ENCODE peak calls at places on chromosomes 11 and 22, in eight cellular contexts. A is CD8-positive, alpha-beta memory T cell; T is GM04503; V is fibroblast of lung; F is EL; I is EH; B is sigmoid colon; K is endothelial cell. D is an unnamed sample.

GRCh38 chr22:37609240-37610152 is 862 bp downstream of the GGA1 start:
- DNase-seq in A (no peak), T (no peak), V (no peak), F (peak), I (peak), B (no peak), K (no peak), D (peak)

GRCh38 chr11:64000026-64000739 is 13.9 kb downstream of the OTUB1 start:
- DNase-seq in A (peak), T (no peak), V (peak), F (peak), I (peak), B (peak), K (peak), D (peak)

GRCh38 chr22:46756097-46756496 is 6.4 kb upstream of the TBC1D22A start:
- DNase-seq in A (no peak), T (no peak), V (no peak), F (no peak), I (no peak), B (no peak), K (no peak), D (no peak)

GRCh38 chr11:102473543-102473942 is 21.0 kb upstream of the TMEM123 start:
- DNase-seq in A (no peak), T (no peak), V (no peak), F (no peak), I (no peak), B (no peak), K (no peak), D (no peak)

GRCh38 chr11:102267602-102268001 is 49.7 kb upstream of the BIRC3 start:
- DNase-seq in A (no peak), T (peak), V (peak), F (peak), I (peak), B (no peak), K (no peak), D (peak)

GRCh38 chr22:49093192-49093880 is 734.3 kb downstream of the BRD1 start:
- DNase-seq in A (no peak), T (no peak), V (no peak), F (no peak), I (no peak), B (no peak), K (no peak), D (no peak)

GRCh38 chr11:21921151-21921550 is 271.7 kb upstream of the ANO5 start:
- DNase-seq in A (no peak), T (no peak), V (no peak), F (no peak), I (no peak), B (no peak), K (no peak), D (no peak)

GRCh38 chr11:120655589-120655988 is 144.0 kb downstream of the GRIK4 start:
- DNase-seq in A (no peak), T (no peak), V (no peak), F (no peak), I (no peak), B (no peak), K (no peak), D (no peak)

GRCh38 chr22:29435236-29435635 is 3.1 kb upstream of the RFPL1 start:
- DNase-seq in A (no peak), T (no peak), V (no peak), F (no peak), I (no peak), B (no peak), K (no peak), D (no peak)

GRCh38 chr11:7904910-7905309 is 26.2 kb downstream of the OR10A6 start:
- DNase-seq in A (no peak), T (no peak), V (peak), F (peak), I (peak), B (no peak), K (no peak), D (peak)

GRCh38 chr11:65861533-65862183 is 1.4 kb downstream of the MUS81 start:
- DNase-seq in A (no peak), T (no peak), V (no peak), F (peak), I (no peak), B (peak), K (peak), D (no peak)

GRCh38 chr11:1222491-1223345 is at the start of gene MUC5B:
- DNase-seq in A (no peak), T (no peak), V (no peak), F (no peak), I (no peak), B (peak), K (no peak), D (no peak)

GRCh38 chr11:26828291-26828690 is 106.4 kb upstream of the SLC5A12 start:
- DNase-seq in A (no peak), T (no peak), V (no peak), F (no peak), I (no peak), B (no peak), K (no peak), D (peak)

GRCh38 chr11:130677486-130678153 is 229.2 kb downstream of the ADAMTS15 start:
- DNase-seq in A (no peak), T (peak), V (peak), F (peak), I (peak), B (no peak), K (no peak), D (peak)

GRCh38 chr11:17986007-17986710 is 26.7 kb downstream of the SERGEF start:
- DNase-seq in A (no peak), T (no peak), V (peak), F (peak), I (peak), B (no peak), K (no peak), D (peak)

GRCh38 chr11:118996926-118997626 is 862 bp upstream of the CENATAC start:
- DNase-seq in A (peak), T (no peak), V (no peak), F (peak), I (peak), B (no peak), K (peak), D (no peak)

GRCh38 chr11:59510917-59511589 is at the start of gene OR4D9:
- DNase-seq in A (no peak), T (no peak), V (no peak), F (no peak), I (no peak), B (no peak), K (peak), D (no peak)

GRCh38 chr11:75508051-75508561 is 17.6 kb downstream of the GDPD5 start:
- DNase-seq in A (peak), T (no peak), V (no peak), F (no peak), I (no peak), B (no peak), K (no peak), D (no peak)

GRCh38 chr11:35287491-35287890 is 131.9 kb downstream of the SLC1A2 start:
- DNase-seq in A (no peak), T (no peak), V (no peak), F (no peak), I (no peak), B (no peak), K (no peak), D (no peak)